ENCODE peak calls at places on chromosomes 12 and 14, in four cellular contexts. S is A549, N is uterus, H is PC-3. O is an unnamed sample.

GRCh38 chr14:70073924-70074566 is 114.7 kb downstream of the SLC8A3 start:
- DNase-seq in N (no peak), S (peak; percentile 85), H (peak; percentile 79), O (peak; percentile 75)

GRCh38 chr14:75738192-75738591 is 77.1 kb downstream of the TTLL5 start:
- DNase-seq in H (no peak), N (no peak), S (no peak), O (no peak)

GRCh38 chr12:52440821-52441319 is 6.7 kb upstream of the KRT75 start:
- DNase-seq in S (no peak), N (no peak), H (peak; percentile 86), O (no peak)

GRCh38 chr14:36441283-36441682 is 78.7 kb downstream of the NKX2-1 start:
- DNase-seq in S (no peak), H (no peak), N (no peak), O (no peak)

GRCh38 chr14:104580961-104581360 is 1.4 kb downstream of the C14orf180 start:
- DNase-seq in H (no peak), S (no peak), N (peak; percentile 32), O (no peak)

GRCh38 chr12:47591795-47592194 is 114.0 kb downstream of the RPAP3 start:
- DNase-seq in N (no peak), S (no peak), H (no peak), O (no peak)

GRCh38 chr12:132582058-132582420 is 28.3 kb downstream of the LRCOL1 start:
- DNase-seq in H (no peak), N (peak; percentile 52), S (no peak), O (no peak)

GRCh38 chr14:20400965-20401593 is 12.2 kb downstream of the TEP1 start:
- DNase-seq in H (peak; percentile 98), S (peak; percentile 18), N (no peak), O (peak; percentile 28)

GRCh38 chr12:54053625-54054441 is at the start of gene HOXC4:
- DNase-seq in N (no peak), H (no peak), S (peak; percentile 82), O (peak; percentile 48)

GRCh38 chr14:92880851-92881250 is 42.1 kb upstream of the CHGA start:
- DNase-seq in H (peak; percentile 66), N (no peak), S (peak; percentile 52), O (no peak)

GRCh38 chr12:2481346-2481745 is 313.4 kb upstream of the FKBP4 start:
- DNase-seq in H (no peak), N (no peak), S (no peak), O (no peak)

GRCh38 chr12:5391638-5392037 is 40.3 kb upstream of the NTF3 start:
- DNase-seq in H (no peak), S (no peak), N (no peak), O (no peak)

GRCh38 chr12:49414364-49414763 is 47.1 kb downstream of the SPATS2 start:
- DNase-seq in S (no peak), N (no peak), H (no peak), O (no peak)

GRCh38 chr12:31228811-31229792 is 96.8 kb downstream of the SINHCAF start:
- DNase-seq in N (no peak), H (no peak), S (no peak), O (no peak)

GRCh38 chr14:55071870-55072640 is 20.6 kb downstream of the MAPK1IP1L start:
- DNase-seq in S (no peak), N (peak; percentile 46), H (peak; percentile 75), O (peak; percentile 42)

GRCh38 chr12:1436996-1437395 is 157.4 kb downstream of the FBXL14 start:
- DNase-seq in S (no peak), H (no peak), N (no peak), O (no peak)

GRCh38 chr12:1436015-1436414 is 158.4 kb downstream of the FBXL14 start:
- DNase-seq in S (no peak), N (no peak), H (no peak), O (no peak)

GRCh38 chr12:1435456-1435855 is 158.9 kb downstream of the FBXL14 start:
- DNase-seq in H (no peak), N (no peak), S (no peak), O (no peak)

GRCh38 chr12:1439687-1440086 is 154.7 kb downstream of the FBXL14 start:
- DNase-seq in S (no peak), H (no peak), N (no peak), O (no peak)

DNA sequence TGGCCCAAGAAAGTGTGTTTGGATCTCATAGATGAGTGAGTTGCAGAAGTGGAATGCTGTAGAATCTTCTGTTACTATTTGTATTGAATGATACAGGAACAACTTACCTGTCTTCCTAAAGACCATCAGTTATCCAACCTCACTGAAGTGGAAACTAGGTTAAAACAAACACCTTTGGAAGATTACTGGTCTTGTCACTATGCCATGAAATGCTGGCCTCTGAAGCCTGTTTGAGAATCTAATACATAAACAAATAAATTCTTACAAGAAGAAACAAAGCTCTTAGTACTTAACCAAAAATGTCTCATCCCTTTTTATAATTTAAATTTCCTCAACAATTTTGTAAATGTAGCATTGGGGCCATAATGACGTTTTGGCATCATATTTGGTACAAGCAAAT is 155.2 kb downstream of the FBXL14 start:
- DNase-seq in S (no peak), H (no peak), N (no peak), O (no peak)
- TF ChIP-seq CTCF in S (no peak), H (no peak), N (no peak), O (no peak)

GRCh38 chr12:3523058-3523457 is 32.1 kb downstream of the PRMT8 start:
- DNase-seq in N (no peak), S (no peak), H (peak; percentile 52), O (no peak)
- TF ChIP-seq CTCF in N (no peak), S (no peak), H (peak; percentile 56), O (no peak)

DNA sequence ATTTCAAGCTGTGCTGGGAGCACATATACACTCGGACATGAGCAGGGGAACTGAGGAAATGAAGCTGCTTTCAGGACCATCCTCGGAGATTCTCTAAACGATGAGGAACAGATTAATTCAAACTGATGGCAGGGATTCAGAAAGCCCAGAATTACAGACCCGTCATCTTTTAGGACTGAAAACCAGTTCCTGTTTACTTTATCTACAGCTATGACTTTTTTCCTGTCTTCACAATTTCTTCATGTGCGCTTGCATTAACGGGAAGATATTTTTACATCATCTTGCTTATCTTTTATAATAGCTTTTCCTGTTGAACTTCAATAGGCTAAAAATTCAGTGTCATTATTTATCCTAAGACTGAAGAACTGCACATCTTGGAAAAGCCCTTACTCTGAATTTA is 6.2 kb upstream of the ABHD12B start:
- DNase-seq in N (no peak), H (no peak), S (no peak), O (no peak)
- TF ChIP-seq CTCF in N (no peak), H (no peak), S (no peak), O (no peak)

DNA sequence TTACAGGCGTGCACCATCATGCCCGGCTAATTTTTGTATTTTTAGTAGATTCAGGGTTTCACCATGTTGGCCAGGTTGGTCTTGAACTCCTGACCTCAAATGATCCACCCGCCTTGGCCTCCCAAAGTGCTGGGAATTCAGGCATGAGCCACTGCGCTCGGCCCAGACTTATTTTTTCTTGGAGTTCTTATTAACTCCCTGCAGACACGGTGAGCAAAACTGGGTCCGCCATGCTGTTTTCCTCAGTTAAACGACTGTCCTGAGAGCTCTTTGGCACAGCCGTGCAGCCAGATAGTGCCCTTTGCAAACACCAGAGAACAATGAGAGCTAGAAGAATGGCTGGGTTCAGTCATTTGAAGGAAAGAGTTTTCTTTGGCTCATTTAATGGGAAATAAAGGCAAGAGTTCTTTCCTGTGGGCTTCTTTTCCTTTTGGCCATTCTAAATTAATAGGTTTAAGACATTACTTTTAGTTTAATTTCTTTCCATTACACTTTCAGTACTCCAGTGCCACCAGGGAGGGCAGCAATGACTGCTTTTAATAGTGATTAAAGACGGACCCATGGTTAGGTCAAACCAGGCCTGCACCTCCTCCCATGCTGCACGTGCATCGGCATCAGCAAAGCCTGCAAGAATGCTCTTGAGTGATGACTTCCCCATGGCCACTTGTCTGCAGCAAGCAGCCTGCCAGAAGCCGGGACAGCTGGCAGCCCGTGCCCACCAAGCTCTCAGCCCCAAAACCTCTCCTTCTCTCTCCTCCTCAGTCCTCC is 60.7 kb downstream of the VCPKMT start:
- DNase-seq in H (no peak), N (no peak), S (no peak), O (no peak)
- TF ChIP-seq CTCF in H (peak; percentile 43), N (no peak), S (no peak), O (no peak)

DNA sequence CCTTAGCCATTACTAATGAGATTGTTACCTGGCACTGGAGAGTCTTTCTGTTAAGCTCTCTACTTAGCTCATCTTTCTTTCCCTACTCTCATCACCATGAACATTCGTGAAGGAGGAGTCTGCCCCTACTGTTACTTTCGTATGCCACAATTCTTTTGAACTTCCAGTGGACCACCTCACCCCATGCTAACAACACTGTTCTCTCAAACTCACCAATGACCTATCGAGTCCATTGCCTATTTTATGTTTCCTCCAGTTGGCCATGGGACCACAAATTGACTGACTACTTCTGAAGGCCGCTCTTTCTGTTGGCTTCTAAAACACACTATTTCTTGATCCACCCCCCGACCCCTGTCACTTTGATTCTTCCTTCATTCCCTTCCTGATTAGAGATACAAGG is 192.4 kb upstream of the GZMB start:
- DNase-seq in N (no peak), S (no peak), H (no peak), O (no peak)
- TF ChIP-seq CTCF in N (no peak), S (no peak), H (no peak), O (no peak)

DNA sequence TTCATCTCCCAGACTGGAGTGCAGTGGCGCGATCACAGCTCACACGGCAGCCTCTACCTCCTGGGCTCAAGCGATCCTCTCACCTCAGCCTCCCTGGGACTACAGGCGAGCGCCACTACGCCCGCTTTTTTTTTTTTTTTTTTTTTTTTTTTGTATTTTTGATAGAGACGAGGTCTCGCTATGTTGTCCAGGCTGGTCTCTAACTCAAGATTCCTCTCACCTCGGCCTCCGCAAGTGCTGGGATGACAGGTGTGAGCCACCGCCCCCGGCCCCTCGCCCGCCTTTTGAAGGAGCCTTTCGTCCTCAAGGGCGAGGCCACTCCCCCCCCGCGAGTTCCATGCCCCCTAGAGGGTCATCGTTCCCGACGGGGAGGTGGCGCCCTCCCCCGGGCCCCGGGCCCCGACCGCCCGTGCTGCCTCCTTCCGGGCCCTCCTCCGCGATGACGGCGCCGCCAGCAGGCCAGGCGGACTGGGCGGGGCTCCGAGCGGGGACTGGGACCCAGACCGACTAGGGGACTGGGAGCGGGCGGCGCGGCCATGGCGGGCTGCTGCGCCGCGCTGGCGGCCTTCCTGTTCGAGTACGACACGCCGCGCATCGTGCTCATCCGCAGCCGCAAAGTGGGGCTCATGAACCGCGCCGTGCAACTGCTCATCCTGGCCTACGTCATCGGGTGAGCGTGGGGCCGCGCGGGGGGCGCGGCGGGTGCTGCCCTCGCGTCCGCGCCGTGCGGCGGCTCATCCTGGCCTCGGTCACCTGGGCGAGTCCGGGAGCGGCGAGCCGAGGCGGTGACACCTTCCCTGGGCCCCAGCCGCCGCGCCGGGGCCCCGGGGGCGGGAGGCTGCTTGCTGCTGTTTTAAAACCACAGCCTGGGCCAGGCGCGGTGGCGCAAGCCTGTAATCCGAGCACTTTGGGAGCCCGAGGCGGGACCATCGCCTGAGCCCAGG is at the start of gene P2RX4:
- DNase-seq in N (peak; percentile 87), S (peak; percentile 80), H (peak; percentile 78), O (peak; percentile 87)
- TF ChIP-seq CTCF in N (peak; percentile 27), S (peak; percentile 62), H (peak; percentile 59), O (peak; percentile 32)

DNA sequence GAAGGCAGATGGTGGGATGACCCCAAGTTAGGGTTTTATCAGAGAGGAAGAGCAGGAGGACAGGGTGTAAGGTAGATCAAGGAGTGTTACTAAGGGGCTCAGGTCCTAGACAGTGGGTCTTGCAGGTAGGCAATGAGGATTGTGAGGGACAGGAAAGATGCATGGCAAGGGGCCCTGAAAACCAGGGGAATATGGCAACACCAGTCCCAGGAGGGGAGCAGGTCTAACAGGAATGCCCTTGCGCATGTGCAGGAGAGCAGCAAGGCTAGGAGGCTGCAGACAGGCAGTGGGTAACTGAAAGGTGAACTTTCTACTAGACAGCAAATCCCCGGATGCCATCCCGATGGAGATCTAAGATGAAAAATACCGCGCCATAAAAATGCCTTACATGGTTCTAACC is 211.3 kb downstream of the ALG10 start:
- DNase-seq in H (no peak), N (no peak), S (no peak), O (no peak)
- TF ChIP-seq CTCF in H (no peak), N (no peak), S (no peak), O (no peak)

O was measured in activated CD8-positive, alpha-beta T cell treated with anti-CD3 and anti-CD28 coated beads for 36 hours.